ENCODE peak calls at places on chromosomes 16 and 17, in ten cellular contexts. One of them, this sample, is unnamed.
A peak's percentile ranks its signal among the peaks of the same experiment; 100 is the strongest.

GRCh38 chr17:1716076-1716911 is 6.1 kb upstream of the TLCD2 start:
- DNase-seq in PC-3: peak; percentile 99
- DNase-seq in cardiac muscle cell: peak; percentile 100
- DNase-seq in CD8-positive, alpha-beta T cell: peak; percentile 100
- DNase-seq in fibroblast of lung: peak; percentile 100
- DNase-seq in heart right ventricle: peak; percentile 100
- DNase-seq in PC-9: peak; percentile 100
- DNase-seq in BJ: peak; percentile 100
- DNase-seq in ovary: peak; percentile 100
- DNase-seq in right cardiac atrium: peak; percentile 100
- DNase-seq in this sample: peak; percentile 100

GRCh38 chr16:81537721-81538561 is 93.3 kb downstream of the CMIP start:
- DNase-seq in PC-3: no peak
- DNase-seq in cardiac muscle cell: peak; percentile 54
- DNase-seq in CD8-positive, alpha-beta T cell: no peak
- DNase-seq in fibroblast of lung: peak; percentile 44
- DNase-seq in heart right ventricle: no peak
- DNase-seq in PC-9: no peak
- DNase-seq in BJ: no peak
- DNase-seq in ovary: no peak
- DNase-seq in right cardiac atrium: no peak
- DNase-seq in this sample: no peak

GRCh38 chr17:7841309-7841621 is 7.2 kb downstream of the KDM6B start:
- DNase-seq in PC-3: no peak
- DNase-seq in cardiac muscle cell: no peak
- DNase-seq in CD8-positive, alpha-beta T cell: no peak
- DNase-seq in fibroblast of lung: no peak
- DNase-seq in heart right ventricle: no peak
- DNase-seq in PC-9: no peak
- DNase-seq in BJ: no peak
- DNase-seq in ovary: no peak
- DNase-seq in right cardiac atrium: no peak
- DNase-seq in this sample: peak; percentile 37

GRCh38 chr17:20063665-20064648 is 54.8 kb downstream of the SPECC1 start:
- DNase-seq in PC-3: peak; percentile 96
- DNase-seq in cardiac muscle cell: peak; percentile 95
- DNase-seq in CD8-positive, alpha-beta T cell: no peak
- DNase-seq in fibroblast of lung: peak; percentile 88
- DNase-seq in heart right ventricle: peak; percentile 67
- DNase-seq in PC-9: peak; percentile 81
- DNase-seq in BJ: peak; percentile 68
- DNase-seq in ovary: peak; percentile 91
- DNase-seq in right cardiac atrium: peak; percentile 85
- DNase-seq in this sample: no peak

GRCh38 chr16:87598431-87598830 is 3.9 kb upstream of the JPH3 start:
- DNase-seq in PC-3: no peak
- DNase-seq in cardiac muscle cell: no peak
- DNase-seq in CD8-positive, alpha-beta T cell: no peak
- DNase-seq in fibroblast of lung: peak; percentile 18
- DNase-seq in heart right ventricle: no peak
- DNase-seq in PC-9: no peak
- DNase-seq in BJ: no peak
- DNase-seq in ovary: no peak
- DNase-seq in right cardiac atrium: no peak
- DNase-seq in this sample: no peak

GRCh38 chr16:74999208-74999682 is 421 bp downstream of the ZNRF1 start:
- DNase-seq in PC-3: no peak
- DNase-seq in cardiac muscle cell: peak; percentile 40
- DNase-seq in CD8-positive, alpha-beta T cell: no peak
- DNase-seq in fibroblast of lung: peak; percentile 25
- DNase-seq in heart right ventricle: peak; percentile 50
- DNase-seq in PC-9: no peak
- DNase-seq in BJ: no peak
- DNase-seq in ovary: peak; percentile 72
- DNase-seq in right cardiac atrium: peak; percentile 38
- DNase-seq in this sample: no peak

GRCh38 chr16:58377932-58378331 is 14.3 kb upstream of the GINS3 start:
- DNase-seq in PC-3: no peak
- DNase-seq in cardiac muscle cell: peak; percentile 32
- DNase-seq in CD8-positive, alpha-beta T cell: no peak
- DNase-seq in fibroblast of lung: peak; percentile 26
- DNase-seq in heart right ventricle: no peak
- DNase-seq in PC-9: no peak
- DNase-seq in BJ: no peak
- DNase-seq in ovary: no peak
- DNase-seq in right cardiac atrium: no peak
- DNase-seq in this sample: no peak

GRCh38 chr16:66324785-66325184 is 41.7 kb upstream of the CDH5 start:
- DNase-seq in PC-3: peak; percentile 49
- DNase-seq in cardiac muscle cell: peak; percentile 32
- DNase-seq in CD8-positive, alpha-beta T cell: no peak
- DNase-seq in fibroblast of lung: peak; percentile 27
- DNase-seq in heart right ventricle: no peak
- DNase-seq in PC-9: peak; percentile 26
- DNase-seq in BJ: no peak
- DNase-seq in ovary: no peak
- DNase-seq in right cardiac atrium: no peak
- DNase-seq in this sample: peak; percentile 88

GRCh38 chr16:4378202-4378666 is 6.6 kb downstream of the VASN start:
- DNase-seq in PC-3: no peak
- DNase-seq in cardiac muscle cell: no peak
- DNase-seq in CD8-positive, alpha-beta T cell: no peak
- DNase-seq in fibroblast of lung: no peak
- DNase-seq in heart right ventricle: peak; percentile 56
- DNase-seq in PC-9: no peak
- DNase-seq in BJ: no peak
- DNase-seq in ovary: no peak
- DNase-seq in right cardiac atrium: peak; percentile 82
- DNase-seq in this sample: no peak

GRCh38 chr17:65975878-65976277 is 216.1 kb downstream of the CEP112 start:
- DNase-seq in PC-3: no peak
- DNase-seq in cardiac muscle cell: no peak
- DNase-seq in CD8-positive, alpha-beta T cell: no peak
- DNase-seq in fibroblast of lung: no peak
- DNase-seq in heart right ventricle: no peak
- DNase-seq in PC-9: no peak
- DNase-seq in BJ: no peak
- DNase-seq in ovary: no peak
- DNase-seq in right cardiac atrium: no peak
- DNase-seq in this sample: no peak

GRCh38 chr16:71540-72341 is 690 bp downstream of the RHBDF1 start:
- DNase-seq in PC-3: peak; percentile 93
- DNase-seq in cardiac muscle cell: peak; percentile 69
- DNase-seq in CD8-positive, alpha-beta T cell: no peak
- DNase-seq in fibroblast of lung: peak; percentile 78
- DNase-seq in heart right ventricle: peak; percentile 62
- DNase-seq in PC-9: peak; percentile 90
- DNase-seq in BJ: no peak
- DNase-seq in ovary: peak; percentile 83
- DNase-seq in right cardiac atrium: peak; percentile 78
- DNase-seq in this sample: peak; percentile 94

GRCh38 chr17:1985686-1986085 is 39.4 kb downstream of the RTN4RL1 start:
- DNase-seq in PC-3: no peak
- DNase-seq in cardiac muscle cell: no peak
- DNase-seq in CD8-positive, alpha-beta T cell: no peak
- DNase-seq in fibroblast of lung: no peak
- DNase-seq in heart right ventricle: no peak
- DNase-seq in PC-9: no peak
- DNase-seq in BJ: no peak
- DNase-seq in ovary: no peak
- DNase-seq in right cardiac atrium: no peak
- DNase-seq in this sample: peak; percentile 87

GRCh38 chr16:2764718-2765117 is 12.3 kb downstream of the SRRM2 start:
- DNase-seq in PC-3: no peak
- DNase-seq in cardiac muscle cell: no peak
- DNase-seq in CD8-positive, alpha-beta T cell: no peak
- DNase-seq in fibroblast of lung: no peak
- DNase-seq in heart right ventricle: no peak
- DNase-seq in PC-9: no peak
- DNase-seq in BJ: no peak
- DNase-seq in ovary: no peak
- DNase-seq in right cardiac atrium: no peak
- DNase-seq in this sample: no peak

GRCh38 chr17:50903604-50904521 is 37.7 kb upstream of the TOB1 start:
- DNase-seq in PC-3: peak; percentile 80
- DNase-seq in cardiac muscle cell: peak; percentile 15
- DNase-seq in CD8-positive, alpha-beta T cell: no peak
- DNase-seq in fibroblast of lung: peak; percentile 62
- DNase-seq in heart right ventricle: no peak
- DNase-seq in PC-9: no peak
- DNase-seq in BJ: no peak
- DNase-seq in ovary: no peak
- DNase-seq in right cardiac atrium: no peak
- DNase-seq in this sample: no peak

GRCh38 chr16:69166221-69166833 is 20.6 kb upstream of the SNTB2 start:
- DNase-seq in PC-3: peak; percentile 76
- DNase-seq in cardiac muscle cell: peak; percentile 33
- DNase-seq in CD8-positive, alpha-beta T cell: no peak
- DNase-seq in fibroblast of lung: peak; percentile 80
- DNase-seq in heart right ventricle: no peak
- DNase-seq in PC-9: no peak
- DNase-seq in BJ: no peak
- DNase-seq in ovary: no peak
- DNase-seq in right cardiac atrium: no peak
- DNase-seq in this sample: no peak

DNA sequence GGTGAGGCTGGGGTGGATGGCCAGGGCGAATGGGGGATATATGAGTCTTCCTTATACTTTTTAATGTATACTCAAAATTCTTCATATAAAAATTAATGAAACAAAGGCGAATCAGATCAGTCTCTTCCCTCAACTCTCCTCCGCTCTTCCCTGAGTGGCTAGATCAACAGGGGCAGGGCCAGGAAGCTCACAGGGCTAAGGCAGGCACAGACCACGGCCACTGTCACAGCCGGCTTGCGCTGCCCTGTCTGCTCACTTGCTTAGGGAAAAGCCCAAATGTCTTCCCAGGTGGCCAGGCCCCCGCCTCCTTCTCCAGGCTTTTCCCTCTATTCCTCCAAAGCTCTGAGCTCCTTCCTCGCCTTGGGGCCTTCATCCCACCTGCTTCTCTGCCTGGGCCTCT is 6.0 kb downstream of the GRIN2C start:
- DNase-seq in PC-3: no peak
- DNase-seq in cardiac muscle cell: no peak
- DNase-seq in CD8-positive, alpha-beta T cell: no peak
- DNase-seq in fibroblast of lung: no peak
- DNase-seq in heart right ventricle: no peak
- DNase-seq in PC-9: no peak
- DNase-seq in BJ: no peak
- DNase-seq in ovary: no peak
- DNase-seq in right cardiac atrium: no peak
- DNase-seq in this sample: no peak
- H3K27me3 ChIP-seq in PC-3: peaks cover 63% of the 10 kb centered on the region
- H3K27me3 ChIP-seq in cardiac muscle cell: peaks cover 97% of the 10 kb centered on the region
- H3K27me3 ChIP-seq in CD8-positive, alpha-beta T cell: peaks cover 20% of the 10 kb centered on the region
- H3K27me3 ChIP-seq in fibroblast of lung: peaks cover 61% of the 10 kb centered on the region
- H3K27me3 ChIP-seq in heart right ventricle: peaks cover 16% of the 10 kb centered on the region
- H3K27me3 ChIP-seq in PC-9: peaks cover 74% of the 10 kb centered on the region
- H3K27me3 ChIP-seq in BJ: peaks cover 48% of the 10 kb centered on the region
- H3K27me3 ChIP-seq in ovary: peaks cover 9% of the 10 kb centered on the region
- H3K27me3 ChIP-seq in right cardiac atrium: no peaks in the 10 kb centered on the region
- H3K27me3 ChIP-seq in this sample: peaks cover 85% of the 10 kb centered on the region

GRCh38 chr17:36632916-36633846 is 31.8 kb downstream of the MRM1 start:
- DNase-seq in PC-3: no peak
- DNase-seq in cardiac muscle cell: no peak
- DNase-seq in CD8-positive, alpha-beta T cell: no peak
- DNase-seq in fibroblast of lung: no peak
- DNase-seq in heart right ventricle: no peak
- DNase-seq in PC-9: no peak
- DNase-seq in BJ: no peak
- DNase-seq in ovary: no peak
- DNase-seq in right cardiac atrium: no peak
- DNase-seq in this sample: peak; percentile 77
- H3K4me3 ChIP-seq in PC-3: no peak overlapping the region
- H3K4me3 ChIP-seq in cardiac muscle cell: no peak overlapping the region
- H3K4me3 ChIP-seq in CD8-positive, alpha-beta T cell: no peak overlapping the region
- H3K4me3 ChIP-seq in fibroblast of lung: no peak overlapping the region
- H3K4me3 ChIP-seq in heart right ventricle: no peak overlapping the region
- H3K4me3 ChIP-seq in PC-9: no peak overlapping the region
- H3K4me3 ChIP-seq in BJ: no peak overlapping the region
- H3K4me3 ChIP-seq in ovary: no peak overlapping the region
- H3K4me3 ChIP-seq in right cardiac atrium: no peak overlapping the region
- H3K4me3 ChIP-seq in this sample: no peak overlapping the region

DNA sequence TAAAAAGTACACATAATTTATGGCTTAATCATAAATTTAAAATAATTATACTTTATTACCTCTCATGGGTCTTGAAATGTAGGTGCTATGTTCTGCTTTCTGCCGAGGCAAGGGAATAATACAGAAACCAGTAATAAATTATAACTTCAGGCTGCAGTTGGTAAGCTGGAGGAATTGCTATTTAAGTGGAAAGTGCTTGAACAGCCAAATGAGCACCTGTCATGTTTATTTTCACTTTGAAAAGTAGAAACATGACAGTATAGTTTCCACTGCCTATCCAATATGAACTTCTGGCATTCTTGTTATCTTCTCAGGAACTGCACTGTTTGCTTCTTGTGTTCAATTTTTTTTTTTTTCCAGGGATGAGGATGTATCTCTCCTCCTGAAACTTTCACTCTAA is 146.0 kb downstream of the FTO start:
- DNase-seq in PC-3: no peak
- DNase-seq in cardiac muscle cell: no peak
- DNase-seq in CD8-positive, alpha-beta T cell: no peak
- DNase-seq in fibroblast of lung: no peak
- DNase-seq in heart right ventricle: no peak
- DNase-seq in PC-9: no peak
- DNase-seq in BJ: no peak
- DNase-seq in ovary: no peak
- DNase-seq in right cardiac atrium: no peak
- DNase-seq in this sample: no peak
- H3K27me3 ChIP-seq in PC-3: no peaks in the 10 kb centered on the region
- H3K27me3 ChIP-seq in cardiac muscle cell: no peaks in the 10 kb centered on the region
- H3K27me3 ChIP-seq in CD8-positive, alpha-beta T cell: no peaks in the 10 kb centered on the region
- H3K27me3 ChIP-seq in fibroblast of lung: no peaks in the 10 kb centered on the region
- H3K27me3 ChIP-seq in heart right ventricle: no peaks in the 10 kb centered on the region
- H3K27me3 ChIP-seq in PC-9: no peaks in the 10 kb centered on the region
- H3K27me3 ChIP-seq in BJ: no peaks in the 10 kb centered on the region
- H3K27me3 ChIP-seq in ovary: no peaks in the 10 kb centered on the region
- H3K27me3 ChIP-seq in right cardiac atrium: no peaks in the 10 kb centered on the region
- H3K27me3 ChIP-seq in this sample: no peaks in the 10 kb centered on the region

DNA sequence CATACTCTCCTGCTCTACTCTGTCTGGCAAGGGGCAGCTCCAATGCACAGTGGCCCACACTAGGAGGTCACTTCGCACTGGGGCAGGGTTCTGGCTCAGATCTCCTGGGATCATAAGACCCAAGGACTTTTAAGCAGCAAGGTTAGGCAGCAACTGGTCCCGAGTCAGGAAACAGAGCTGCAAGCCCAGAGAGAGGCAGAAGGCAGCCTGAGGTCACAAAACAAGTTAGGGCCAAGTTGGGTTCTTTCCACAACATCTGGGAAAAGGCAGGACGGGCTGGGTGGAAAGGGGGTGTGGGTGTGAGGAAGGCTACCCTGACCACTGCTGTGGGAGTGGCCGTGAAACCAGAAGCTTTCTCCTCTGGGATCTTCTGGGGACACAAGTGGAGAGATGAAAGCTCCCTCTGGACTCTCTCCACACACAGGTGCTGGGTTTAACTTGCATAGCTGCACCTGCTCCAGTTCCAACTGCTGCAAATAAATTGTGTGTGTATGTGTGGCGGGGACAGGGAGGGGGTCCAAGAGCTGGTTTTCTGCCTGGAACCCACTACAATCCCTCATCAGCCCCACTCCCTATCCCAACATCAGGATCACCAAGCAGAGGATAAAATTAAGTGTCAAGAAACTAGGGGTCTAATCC is 8.0 kb upstream of the TSPOAP1 start:
- DNase-seq in PC-3: no peak
- DNase-seq in cardiac muscle cell: peak; percentile 49
- DNase-seq in CD8-positive, alpha-beta T cell: no peak
- DNase-seq in fibroblast of lung: peak; percentile 34
- DNase-seq in heart right ventricle: no peak
- DNase-seq in PC-9: no peak
- DNase-seq in BJ: peak; percentile 25
- DNase-seq in ovary: no peak
- DNase-seq in right cardiac atrium: no peak
- DNase-seq in this sample: peak; percentile 25
- H3K4me3 ChIP-seq in PC-3: no peak overlapping the region
- H3K4me3 ChIP-seq in cardiac muscle cell: no peak overlapping the region
- H3K4me3 ChIP-seq in CD8-positive, alpha-beta T cell: peak overlapping the region; percentile 90
- H3K4me3 ChIP-seq in fibroblast of lung: no peak overlapping the region
- H3K4me3 ChIP-seq in heart right ventricle: no peak overlapping the region
- H3K4me3 ChIP-seq in PC-9: no peak overlapping the region
- H3K4me3 ChIP-seq in BJ: no peak overlapping the region
- H3K4me3 ChIP-seq in ovary: no peak overlapping the region
- H3K4me3 ChIP-seq in right cardiac atrium: no peak overlapping the region
- H3K4me3 ChIP-seq in this sample: no peak overlapping the region

This sample was measured in H7.